ENCODE peak calls at places on chromosomes 13 and 19, in five cellular contexts. Q is mucosa of gallbladder, G is caudate nucleus, V is right atrium auricular region, H is NCI-H1694 treated with DMSO at 0.1 percent for 48 hours. S is an unnamed sample.
A peak's percentile ranks its signal among the peaks of the same experiment; 100 is the strongest.

GRCh38 chr13:112448621-112449544 is 72.7 kb downstream of the SPACA7 start:
- DNase-seq in Q (peak; percentile 7), G (no peak), V (peak; percentile 47), H (no peak), S (peak; percentile 26)

GRCh38 chr19:16334421-16334820 is 9.8 kb downstream of the KLF2 start:
- DNase-seq in Q (no peak), G (no peak), V (no peak), H (no peak), S (no peak)

GRCh38 chr19:21134934-21135366 is 6.9 kb upstream of the ZNF431 start:
- DNase-seq in Q (no peak), G (no peak), V (no peak), H (no peak), S (no peak)

GRCh38 chr19:30376272-30376671 is 4.1 kb downstream of the ZNF536 start:
- DNase-seq in Q (no peak), G (no peak), V (no peak), H (no peak), S (no peak)

GRCh38 chr13:66506031-66506777 is 723.9 kb downstream of the PCDH9 start:
- DNase-seq in Q (no peak), G (no peak), V (no peak), H (no peak), S (no peak)

GRCh38 chr19:35785087-35785627 is 9.8 kb downstream of the ARHGAP33 start:
- DNase-seq in Q (no peak), G (no peak), V (no peak), H (no peak), S (no peak)

GRCh38 chr19:7868671-7869452 is 5.3 kb downstream of the PRR36 start:
- DNase-seq in Q (peak; percentile 69), G (peak; percentile 32), V (no peak), H (no peak), S (peak; percentile 66)

GRCh38 chr13:109135018-109135417 is 505.6 kb downstream of the MYO16 start:
- DNase-seq in Q (no peak), G (no peak), V (no peak), H (peak; percentile 16), S (no peak)

GRCh38 chr19:37931941-37932655 is 25.1 kb downstream of the SIPA1L3 start:
- DNase-seq in Q (peak; percentile 87), G (no peak), V (peak; percentile 67), H (peak; percentile 60), S (peak; percentile 88)

S was measured in lung.